ENCODE peak calls at places on chromosomes 6 and 20, in six cellular contexts. One of them, this sample, is unnamed.

GRCh38 chr20:54368578-54368977 is 106.8 kb upstream of the DOK5 start:
- DNase-seq in mesendoderm: peak; percentile 54
- DNase-seq in IMR-90: no peak
- DNase-seq in H9: no peak
- DNase-seq in mesenchymal stem cell: no peak
- DNase-seq in H1: no peak
- DNase-seq in this sample: no peak

GRCh38 chr6:156780117-156780641 is 3.0 kb downstream of the ARID1B start:
- DNase-seq in mesendoderm: peak; percentile 90
- DNase-seq in IMR-90: peak; percentile 96
- DNase-seq in H9: no peak
- DNase-seq in mesenchymal stem cell: peak; percentile 92
- DNase-seq in H1: no peak
- DNase-seq in this sample: peak; percentile 63

GRCh38 chr6:551405-551804 is 105.5 kb downstream of the HUS1B start:
- DNase-seq in mesendoderm: peak; percentile 91
- DNase-seq in IMR-90: peak; percentile 51
- DNase-seq in H9: peak; percentile 79
- DNase-seq in mesenchymal stem cell: peak; percentile 64
- DNase-seq in H1: peak; percentile 61
- DNase-seq in this sample: peak; percentile 23

GRCh38 chr6:163958646-163959045 is 544.1 kb downstream of the QKI start:
- DNase-seq in mesendoderm: peak; percentile 90
- DNase-seq in IMR-90: peak; percentile 70
- DNase-seq in H9: no peak
- DNase-seq in mesenchymal stem cell: peak; percentile 43
- DNase-seq in H1: no peak
- DNase-seq in this sample: no peak

GRCh38 chr6:89667872-89668556 is 29.5 kb upstream of the LYRM2 start:
- DNase-seq in mesendoderm: peak; percentile 94
- DNase-seq in IMR-90: no peak
- DNase-seq in H9: no peak
- DNase-seq in mesenchymal stem cell: peak; percentile 2
- DNase-seq in H1: no peak
- DNase-seq in this sample: no peak

GRCh38 chr6:169798764-169799473 is 47.5 kb downstream of the ERMARD start:
- DNase-seq in mesendoderm: no peak
- DNase-seq in IMR-90: no peak
- DNase-seq in H9: no peak
- DNase-seq in mesenchymal stem cell: no peak
- DNase-seq in H1: no peak
- DNase-seq in this sample: no peak

GRCh38 chr20:41643504-41643938 is 25.3 kb upstream of the CHD6 start:
- DNase-seq in mesendoderm: peak; percentile 91
- DNase-seq in IMR-90: peak; percentile 80
- DNase-seq in H9: peak; percentile 51
- DNase-seq in mesenchymal stem cell: peak; percentile 33
- DNase-seq in H1: no peak
- DNase-seq in this sample: no peak

GRCh38 chr20:37876863-37877262 is 26.1 kb upstream of the VSTM2L start:
- DNase-seq in mesendoderm: no peak
- DNase-seq in IMR-90: no peak
- DNase-seq in H9: no peak
- DNase-seq in mesenchymal stem cell: no peak
- DNase-seq in H1: no peak
- DNase-seq in this sample: no peak

GRCh38 chr6:19837511-19838441 is 606 bp downstream of the ID4 start:
- DNase-seq in mesendoderm: peak; percentile 66
- DNase-seq in IMR-90: peak; percentile 38
- DNase-seq in H9: peak; percentile 55
- DNase-seq in mesenchymal stem cell: peak; percentile 44
- DNase-seq in H1: peak; percentile 74
- DNase-seq in this sample: peak; percentile 61

GRCh38 chr20:48846516-48847492 is 19.0 kb upstream of the PREX1 start:
- DNase-seq in mesendoderm: peak; percentile 91
- DNase-seq in IMR-90: no peak
- DNase-seq in H9: peak; percentile 73
- DNase-seq in mesenchymal stem cell: no peak
- DNase-seq in H1: peak; percentile 72
- DNase-seq in this sample: no peak

GRCh38 chr20:31923388-31924271 is 28.2 kb downstream of the PDRG1 start:
- DNase-seq in mesendoderm: no peak
- DNase-seq in IMR-90: no peak
- DNase-seq in H9: no peak
- DNase-seq in mesenchymal stem cell: no peak
- DNase-seq in H1: no peak
- DNase-seq in this sample: no peak

GRCh38 chr6:38272222-38272621 is 367.5 kb downstream of the BTBD9 start:
- DNase-seq in mesendoderm: no peak
- DNase-seq in IMR-90: no peak
- DNase-seq in H9: no peak
- DNase-seq in mesenchymal stem cell: no peak
- DNase-seq in H1: no peak
- DNase-seq in this sample: no peak

GRCh38 chr6:17858576-17858975 is 128.9 kb downstream of the KIF13A start:
- DNase-seq in mesendoderm: no peak
- DNase-seq in IMR-90: no peak
- DNase-seq in H9: no peak
- DNase-seq in mesenchymal stem cell: no peak
- DNase-seq in H1: no peak
- DNase-seq in this sample: no peak

GRCh38 chr6:111761783-111762312 is 111.4 kb downstream of the FYN start:
- DNase-seq in mesendoderm: no peak
- DNase-seq in IMR-90: peak; percentile 19
- DNase-seq in H9: no peak
- DNase-seq in mesenchymal stem cell: no peak
- DNase-seq in H1: no peak
- DNase-seq in this sample: no peak

GRCh38 chr6:164741938-164742451 is 567.4 kb downstream of the C6orf118 start:
- DNase-seq in mesendoderm: no peak
- DNase-seq in IMR-90: no peak
- DNase-seq in H9: peak; percentile 64
- DNase-seq in mesenchymal stem cell: no peak
- DNase-seq in H1: no peak
- DNase-seq in this sample: no peak

GRCh38 chr20:39206899-39207564 is 244.9 kb downstream of the DHX35 start:
- DNase-seq in mesendoderm: no peak
- DNase-seq in IMR-90: no peak
- DNase-seq in H9: no peak
- DNase-seq in mesenchymal stem cell: no peak
- DNase-seq in H1: no peak
- DNase-seq in this sample: no peak

GRCh38 chr20:44182135-44182765 is 4.7 kb downstream of the JPH2 start:
- DNase-seq in mesendoderm: peak; percentile 35
- DNase-seq in IMR-90: no peak
- DNase-seq in H9: no peak
- DNase-seq in mesenchymal stem cell: no peak
- DNase-seq in H1: no peak
- DNase-seq in this sample: no peak

GRCh38 chr20:44182863-44183262 is 4.1 kb downstream of the JPH2 start:
- DNase-seq in mesendoderm: no peak
- DNase-seq in IMR-90: no peak
- DNase-seq in H9: no peak
- DNase-seq in mesenchymal stem cell: no peak
- DNase-seq in H1: no peak
- DNase-seq in this sample: no peak

GRCh38 chr20:44181611-44182010 is 5.4 kb downstream of the JPH2 start:
- DNase-seq in mesendoderm: no peak
- DNase-seq in IMR-90: no peak
- DNase-seq in H9: no peak
- DNase-seq in mesenchymal stem cell: no peak
- DNase-seq in H1: no peak
- DNase-seq in this sample: no peak

GRCh38 chr20:44183282-44183681 is 3.7 kb downstream of the JPH2 start:
- DNase-seq in mesendoderm: no peak
- DNase-seq in IMR-90: no peak
- DNase-seq in H9: no peak
- DNase-seq in mesenchymal stem cell: no peak
- DNase-seq in H1: no peak
- DNase-seq in this sample: no peak

DNA sequence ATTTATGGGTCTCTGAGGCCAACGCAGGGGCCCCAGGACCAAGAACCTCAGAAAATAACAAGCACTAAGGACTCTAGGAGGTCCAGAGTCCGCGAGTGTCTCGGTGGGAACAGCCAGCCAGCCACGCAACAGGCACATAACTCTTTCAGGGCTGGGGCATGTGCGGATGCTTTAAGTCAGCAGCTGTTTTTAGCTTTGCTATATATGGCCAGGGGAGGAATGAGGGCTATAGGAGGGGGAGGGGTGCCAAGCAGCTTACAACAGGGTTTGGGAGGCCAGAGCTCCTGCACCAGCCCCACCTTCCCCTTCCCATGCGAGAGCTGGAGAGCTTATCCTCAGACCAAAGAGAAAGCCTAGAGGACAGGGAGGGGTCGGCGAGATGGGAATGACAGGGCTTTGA is 6.2 kb downstream of the JPH2 start:
- DNase-seq in mesendoderm: peak; percentile 94
- DNase-seq in IMR-90: peak; percentile 35
- DNase-seq in H9: no peak
- DNase-seq in mesenchymal stem cell: peak; percentile 83
- DNase-seq in H1: no peak
- DNase-seq in this sample: peak; percentile 5
- H2BK5ac ChIP-seq in mesendoderm: no peak overlapping the region
- H2BK5ac ChIP-seq in IMR-90: peak overlapping the region; percentile 30
- H2BK5ac ChIP-seq in H9: no peak overlapping the region
- H2BK5ac ChIP-seq in mesenchymal stem cell: no peak overlapping the region
- H2BK5ac ChIP-seq in H1: no peak overlapping the region
- H2BK5ac ChIP-seq in this sample: no peak overlapping the region

GRCh38 chr6:149405823-149406765 is 6.0 kb downstream of the SUMO4 start:
- DNase-seq in mesendoderm: peak; percentile 47
- DNase-seq in IMR-90: peak; percentile 51
- DNase-seq in H9: no peak
- DNase-seq in mesenchymal stem cell: peak; percentile 54
- DNase-seq in H1: no peak
- DNase-seq in this sample: no peak
- H2BK15ac ChIP-seq in mesendoderm: no peak overlapping the region
- H2BK15ac ChIP-seq in IMR-90: no peak overlapping the region
- H2BK15ac ChIP-seq in H9: no peak overlapping the region
- H2BK15ac ChIP-seq in mesenchymal stem cell: no peak overlapping the region
- H2BK15ac ChIP-seq in H1: no peak overlapping the region
- H2BK15ac ChIP-seq in this sample: no peak overlapping the region

GRCh38 chr6:25024821-25025220 is 89.1 kb upstream of the RIPOR2 start:
- DNase-seq in mesendoderm: no peak
- DNase-seq in IMR-90: no peak
- DNase-seq in H9: no peak
- DNase-seq in mesenchymal stem cell: no peak
- DNase-seq in H1: no peak
- DNase-seq in this sample: no peak

GRCh38 chr6:25023781-25024180 is 88.0 kb upstream of the RIPOR2 start:
- DNase-seq in mesendoderm: no peak
- DNase-seq in IMR-90: no peak
- DNase-seq in H9: no peak
- DNase-seq in mesenchymal stem cell: no peak
- DNase-seq in H1: no peak
- DNase-seq in this sample: no peak

GRCh38 chr6:25026723-25027122 is 91.0 kb upstream of the RIPOR2 start:
- DNase-seq in mesendoderm: peak; percentile 79
- DNase-seq in IMR-90: no peak
- DNase-seq in H9: no peak
- DNase-seq in mesenchymal stem cell: no peak
- DNase-seq in H1: no peak
- DNase-seq in this sample: no peak

GRCh38 chr6:25025919-25026301 is 90.2 kb upstream of the RIPOR2 start:
- DNase-seq in mesendoderm: no peak
- DNase-seq in IMR-90: peak; percentile 22
- DNase-seq in H9: no peak
- DNase-seq in mesenchymal stem cell: no peak
- DNase-seq in H1: no peak
- DNase-seq in this sample: no peak

DNA sequence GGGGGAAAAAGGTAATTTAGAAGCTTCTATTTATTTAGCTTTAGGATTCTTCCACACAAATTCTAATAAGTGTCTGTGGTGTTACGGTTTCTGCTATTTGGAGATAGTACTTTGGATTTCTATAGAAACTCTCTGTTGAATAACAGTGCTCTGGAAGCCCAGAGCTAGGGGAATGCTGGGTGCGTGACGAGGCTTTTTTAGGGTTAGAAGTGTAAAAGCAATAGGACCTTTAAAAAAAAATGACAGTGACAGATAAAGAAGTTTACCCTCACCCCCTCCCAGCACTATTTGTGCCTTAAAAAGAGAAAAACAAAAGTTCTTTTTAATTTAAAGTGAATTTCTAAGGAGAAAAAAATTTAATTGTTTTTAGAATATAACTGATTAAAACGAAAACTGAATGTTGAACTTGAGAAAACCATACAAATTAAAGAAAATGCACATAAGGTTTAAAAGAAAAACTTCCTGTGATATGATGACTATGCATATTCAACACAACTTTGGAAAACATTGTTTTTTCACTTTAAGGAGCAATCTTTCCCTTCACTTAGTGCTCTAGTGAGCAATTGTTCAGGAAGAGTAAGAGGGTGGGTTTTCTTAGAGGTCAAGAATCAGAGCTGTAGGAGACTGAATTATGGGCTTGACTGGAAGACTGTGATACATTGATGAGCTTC is 89.6 kb upstream of the RIPOR2 start:
- DNase-seq in mesendoderm: no peak
- DNase-seq in IMR-90: no peak
- DNase-seq in H9: no peak
- DNase-seq in mesenchymal stem cell: no peak
- DNase-seq in H1: no peak
- DNase-seq in this sample: no peak
- H3K4ac ChIP-seq in mesendoderm: no peak overlapping the region
- H3K4ac ChIP-seq in IMR-90: no peak overlapping the region
- H3K4ac ChIP-seq in H9: no peak overlapping the region
- H3K4ac ChIP-seq in mesenchymal stem cell: no peak overlapping the region
- H3K4ac ChIP-seq in H1: no peak overlapping the region
- H3K4ac ChIP-seq in this sample: no peak overlapping the region

GRCh38 chr6:31794294-31794865 is 1.2 kb downstream of the VARS1 start:
- DNase-seq in mesendoderm: no peak
- DNase-seq in IMR-90: peak; percentile 40
- DNase-seq in H9: no peak
- DNase-seq in mesenchymal stem cell: peak; percentile 55
- DNase-seq in H1: no peak
- DNase-seq in this sample: no peak
- H2BK5ac ChIP-seq in mesendoderm: no peak overlapping the region
- H2BK5ac ChIP-seq in IMR-90: peak overlapping the region; percentile 100
- H2BK5ac ChIP-seq in H9: no peak overlapping the region
- H2BK5ac ChIP-seq in mesenchymal stem cell: peak overlapping the region; percentile 21
- H2BK5ac ChIP-seq in H1: peak overlapping the region; percentile 73
- H2BK5ac ChIP-seq in this sample: peak overlapping the region; percentile 99

DNA sequence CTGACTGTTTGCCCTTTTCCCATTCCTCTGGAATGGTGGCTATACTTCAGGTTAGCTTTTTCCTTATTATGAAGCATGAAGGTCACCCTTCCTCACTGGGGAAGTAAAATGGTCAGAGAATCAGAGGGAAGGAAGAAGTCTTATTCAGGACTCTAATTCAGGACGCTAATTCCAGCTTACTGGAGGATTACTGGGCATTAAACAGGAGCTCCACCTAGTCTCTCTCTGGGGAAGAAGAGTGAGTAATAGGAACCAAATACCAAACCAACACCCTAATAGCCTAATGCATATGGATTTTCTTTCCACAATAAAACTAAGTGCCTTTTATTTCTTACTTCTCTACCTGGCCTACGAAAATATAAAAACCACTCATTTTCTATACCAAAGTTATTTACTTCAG is 10.1 kb downstream of the CRISP1 start:
- DNase-seq in mesendoderm: no peak
- DNase-seq in IMR-90: no peak
- DNase-seq in H9: no peak
- DNase-seq in mesenchymal stem cell: no peak
- DNase-seq in H1: no peak
- DNase-seq in this sample: no peak
- H2BK15ac ChIP-seq in mesendoderm: no peak overlapping the region
- H2BK15ac ChIP-seq in IMR-90: no peak overlapping the region
- H2BK15ac ChIP-seq in H9: no peak overlapping the region
- H2BK15ac ChIP-seq in mesenchymal stem cell: no peak overlapping the region
- H2BK15ac ChIP-seq in H1: no peak overlapping the region
- H2BK15ac ChIP-seq in this sample: no peak overlapping the region

This sample was measured in neuronal stem cell.